ENCODE peak calls at places on chromosomes 1 and 21, in ten cellular contexts. L, U, N, W, Z, B, H, O, J and V are unnamed samples.

GRCh38 chr1:198179556-198179981 is 22.8 kb downstream of the NEK7 start:
- DNase-seq in L (no peak), U (no peak), N (no peak), W (no peak), Z (no peak), B (no peak), H (no peak), O (no peak), J (peak), V (no peak)

GRCh38 chr1:201326710-201327109 is 43.4 kb downstream of the PKP1 start:
- DNase-seq in L (no peak), U (no peak), N (no peak), W (no peak), Z (no peak), B (no peak), H (no peak), O (no peak), J (no peak), V (no peak)

GRCh38 chr1:29628190-29628589 is 391.9 kb downstream of the PTPRU start:
- DNase-seq in L (no peak), U (peak), N (no peak), W (no peak), Z (no peak), B (no peak), H (no peak), O (no peak), J (no peak), V (no peak)

GRCh38 chr1:91763252-91763651 is 122.7 kb downstream of the TGFBR3 start:
- DNase-seq in L (no peak), U (no peak), N (no peak), W (no peak), Z (no peak), B (no peak), H (no peak), O (no peak), J (peak), V (no peak)

GRCh38 chr1:232084584-232085223 is 458.1 kb downstream of the DISC1 start:
- DNase-seq in L (no peak), U (no peak), N (no peak), W (no peak), Z (no peak), B (no peak), H (no peak), O (peak), J (peak), V (no peak)

GRCh38 chr1:19260211-19261138 is 8.9 kb downstream of the MRTO4 start:
- DNase-seq in L (no peak), U (no peak), N (no peak), W (peak), Z (no peak), B (peak), H (no peak), O (peak), J (peak), V (no peak)

GRCh38 chr1:161940866-161941591 is 82.6 kb downstream of the OLFML2B start:
- DNase-seq in L (no peak), U (no peak), N (no peak), W (no peak), Z (no peak), B (no peak), H (no peak), O (no peak), J (no peak), V (no peak)

GRCh38 chr1:113388621-113389355 is 1.5 kb upstream of the MAGI3 start:
- DNase-seq in L (no peak), U (no peak), N (peak), W (peak), Z (no peak), B (no peak), H (no peak), O (peak), J (no peak), V (no peak)

GRCh38 chr1:151156515-151156819 is at the start of gene TNFAIP8L2:
- DNase-seq in L (peak), U (no peak), N (no peak), W (peak), Z (peak), B (no peak), H (peak), O (peak), J (no peak), V (peak)

GRCh38 chr1:77925536-77925935 is 37.1 kb downstream of the NEXN start:
- DNase-seq in L (no peak), U (no peak), N (no peak), W (no peak), Z (no peak), B (no peak), H (no peak), O (no peak), J (peak), V (no peak)

GRCh38 chr1:225137981-225138380 is 208.5 kb downstream of the DNAH14 start:
- DNase-seq in L (no peak), U (no peak), N (no peak), W (no peak), Z (no peak), B (no peak), H (no peak), O (no peak), J (no peak), V (no peak)

GRCh38 chr21:15627823-15628222 is 102.0 kb upstream of the USP25 start:
- DNase-seq in L (no peak), U (no peak), N (no peak), W (no peak), Z (no peak), B (no peak), H (no peak), O (no peak), J (no peak), V (no peak)

GRCh38 chr1:16978589-16979474 is 1.6 kb downstream of the MFAP2 start:
- DNase-seq in L (no peak), U (no peak), N (no peak), W (peak), Z (no peak), B (no peak), H (no peak), O (peak), J (peak), V (no peak)

GRCh38 chr21:16768096-16768495 is 744.7 kb upstream of the CXADR start:
- DNase-seq in L (no peak), U (no peak), N (no peak), W (no peak), Z (no peak), B (no peak), H (no peak), O (no peak), J (no peak), V (no peak)

GRCh38 chr21:30329203-30329868 is 8.2 kb downstream of the KRTAP27-1 start:
- DNase-seq in L (no peak), U (no peak), N (no peak), W (no peak), Z (no peak), B (no peak), H (no peak), O (no peak), J (no peak), V (no peak)

GRCh38 chr1:232922475-232922874 is 27.9 kb upstream of the NTPCR start:
- DNase-seq in L (no peak), U (no peak), N (no peak), W (no peak), Z (no peak), B (no peak), H (no peak), O (peak), J (peak), V (no peak)

GRCh38 chr21:45947296-45947695 is 34.3 kb upstream of the COL6A1 start:
- DNase-seq in L (no peak), U (no peak), N (no peak), W (no peak), Z (no peak), B (no peak), H (no peak), O (no peak), J (no peak), V (no peak)

GRCh38 chr1:30471307-30471706 is 252.1 kb downstream of the MATN1 start:
- DNase-seq in L (no peak), U (no peak), N (no peak), W (no peak), Z (no peak), B (no peak), H (no peak), O (no peak), J (no peak), V (no peak)

GRCh38 chr1:22831729-22832413 is 121.2 kb downstream of the EPHB2 start:
- DNase-seq in L (no peak), U (no peak), N (no peak), W (peak), Z (no peak), B (no peak), H (no peak), O (peak), J (peak), V (no peak)

GRCh38 chr21:38505654-38506523 is 7.6 kb upstream of the ERG start:
- DNase-seq in L (no peak), U (no peak), N (peak), W (peak), Z (peak), B (peak), H (no peak), O (peak), J (peak), V (no peak)

GRCh38 chr1:105172803-105173202 is 1423.1 kb downstream of the AMY1C start:
- DNase-seq in L (no peak), U (no peak), N (no peak), W (no peak), Z (no peak), B (peak), H (no peak), O (no peak), J (no peak), V (no peak)

GRCh38 chr1:8597455-8597854 is 220.0 kb downstream of the RERE start:
- DNase-seq in L (no peak), U (no peak), N (no peak), W (no peak), Z (no peak), B (no peak), H (no peak), O (no peak), J (peak), V (no peak)

GRCh38 chr1:87393437-87394085 is 64.9 kb downstream of the LMO4 start:
- DNase-seq in L (no peak), U (no peak), N (no peak), W (no peak), Z (no peak), B (no peak), H (no peak), O (no peak), J (no peak), V (peak)

GRCh38 chr1:24286246-24287010 is 32.7 kb upstream of the GRHL3 start:
- DNase-seq in L (no peak), U (no peak), N (no peak), W (no peak), Z (no peak), B (no peak), H (no peak), O (no peak), J (no peak), V (no peak)

GRCh38 chr21:36551731-36552457 is 72.0 kb upstream of the CLDN14 start:
- DNase-seq in L (no peak), U (no peak), N (no peak), W (no peak), Z (no peak), B (no peak), H (no peak), O (no peak), J (peak), V (no peak)

GRCh38 chr1:187244623-187245022 is 415.9 kb downstream of the PLA2G4A start:
- DNase-seq in L (no peak), U (no peak), N (no peak), W (no peak), Z (no peak), B (no peak), H (no peak), O (no peak), J (peak), V (no peak)

GRCh38 chr1:18962121-18962721 is 5.7 kb upstream of the IFFO2 start:
- DNase-seq in L (no peak), U (no peak), N (no peak), W (peak), Z (no peak), B (no peak), H (no peak), O (peak), J (peak), V (no peak)

GRCh38 chr1:185155600-185156320 is 993 bp downstream of the TRMT1L start:
- DNase-seq in L (no peak), U (no peak), N (no peak), W (no peak), Z (no peak), B (no peak), H (no peak), O (no peak), J (peak), V (peak)

GRCh38 chr1:171740356-171740863 is 1.5 kb downstream of the VAMP4 start:
- DNase-seq in L (no peak), U (no peak), N (no peak), W (no peak), Z (no peak), B (no peak), H (no peak), O (no peak), J (no peak), V (no peak)

GRCh38 chr1:182206628-182207239 is 145.2 kb upstream of the ZNF648 start:
- DNase-seq in L (no peak), U (peak), N (no peak), W (no peak), Z (no peak), B (no peak), H (no peak), O (no peak), J (peak), V (no peak)

GRCh38 chr1:61993331-61993961 is 201.2 kb upstream of the L1TD1 start:
- DNase-seq in L (no peak), U (no peak), N (no peak), W (no peak), Z (no peak), B (no peak), H (no peak), O (peak), J (no peak), V (no peak)

GRCh38 chr1:246506440-246506784 is 667 bp downstream of the SMYD3 start:
- DNase-seq in L (no peak), U (no peak), N (no peak), W (peak), Z (no peak), B (no peak), H (no peak), O (peak), J (no peak), V (no peak)

GRCh38 chr21:34280389-34280795 is 83.4 kb upstream of the KCNE2 start:
- DNase-seq in L (no peak), U (no peak), N (no peak), W (no peak), Z (no peak), B (no peak), H (no peak), O (peak), J (peak), V (no peak)